ENCODE peak calls at places on chromosomes 7 and 10, in six cellular contexts. O, K, D, I, J and E are unnamed samples.
A peak's percentile ranks its signal among the peaks of the same experiment; 100 is the strongest.

GRCh38 chr7:137755846-137756685 is 90.7 kb downstream of the DGKI start:
- DNase-seq in O (peak; percentile 71), K (no peak), D (no peak), I (no peak), J (no peak), E (no peak)

GRCh38 chr7:126845331-126845730 is 407.4 kb downstream of the GRM8 start:
- DNase-seq in O (no peak), K (no peak), D (no peak), I (no peak), J (no peak), E (no peak)

GRCh38 chr10:87550741-87551140 is 46.0 kb downstream of the MINPP1 start:
- DNase-seq in O (peak; percentile 27), K (no peak), D (no peak), I (no peak), J (no peak), E (no peak)

GRCh38 chr7:105429746-105430612 is 41.3 kb upstream of the SRPK2 start:
- DNase-seq in O (peak; percentile 57), K (peak; percentile 45), D (no peak), I (peak; percentile 88), J (no peak), E (peak; percentile 90)

GRCh38 chr7:111012799-111013675 is 77.9 kb upstream of the LRRN3 start:
- DNase-seq in O (no peak), K (peak; percentile 73), D (no peak), I (no peak), J (no peak), E (no peak)

GRCh38 chr7:14902589-14902963 is at the start of gene DGKB:
- DNase-seq in O (peak; percentile 69), K (no peak), D (peak; percentile 16), I (no peak), J (peak; percentile 3), E (peak; percentile 67)

GRCh38 chr10:117370205-117370604 is 5.0 kb downstream of the PDZD8 start:
- DNase-seq in O (peak; percentile 81), K (no peak), D (no peak), I (peak; percentile 33), J (no peak), E (no peak)

GRCh38 chr10:132059760-132060508 is 5.8 kb upstream of the JAKMIP3 start:
- DNase-seq in O (no peak), K (no peak), D (peak; percentile 41), I (no peak), J (no peak), E (peak; percentile 20)

GRCh38 chr7:156665101-156665500 is 24.5 kb downstream of the RNF32 start:
- DNase-seq in O (no peak), K (no peak), D (no peak), I (no peak), J (no peak), E (no peak)

GRCh38 chr7:139573871-139574270 is 50.4 kb downstream of the CLEC2L start:
- DNase-seq in O (no peak), K (no peak), D (no peak), I (no peak), J (no peak), E (no peak)

GRCh38 chr10:61456095-61456789 is 3.1 kb upstream of the TMEM26 start:
- DNase-seq in O (no peak), K (no peak), D (no peak), I (no peak), J (no peak), E (no peak)

GRCh38 chr10:52499281-52499680 is 185.2 kb downstream of the DKK1 start:
- DNase-seq in O (no peak), K (no peak), D (no peak), I (no peak), J (no peak), E (no peak)

GRCh38 chr10:116742367-116743265 is at the start of gene HSPA12A:
- DNase-seq in O (peak; percentile 96), K (no peak), D (peak; percentile 87), I (peak; percentile 90), J (peak; percentile 57), E (peak; percentile 84)

GRCh38 chr7:110839866-110840265 is 251.1 kb upstream of the LRRN3 start:
- DNase-seq in O (peak; percentile 22), K (no peak), D (no peak), I (no peak), J (no peak), E (peak; percentile 94)

GRCh38 chr7:106774768-106775551 is 90.1 kb upstream of the PIK3CG start:
- DNase-seq in O (peak; percentile 64), K (no peak), D (no peak), I (peak; percentile 100), J (no peak), E (no peak)

GRCh38 chr7:99099499-99100077 is 44.3 kb downstream of the SMURF1 start:
- DNase-seq in O (peak; percentile 61), K (no peak), D (no peak), I (peak; percentile 24), J (no peak), E (no peak)

GRCh38 chr7:80833289-80834104 is 85.4 kb downstream of the SEMA3C start:
- DNase-seq in O (peak; percentile 77), K (no peak), D (no peak), I (no peak), J (no peak), E (peak; percentile 63)

GRCh38 chr10:128316327-128316726 is 190.1 kb upstream of the MKI67 start:
- DNase-seq in O (no peak), K (no peak), D (no peak), I (no peak), J (no peak), E (no peak)

GRCh38 chr10:97549587-97550322 is 22.8 kb upstream of the ANKRD2 start:
- DNase-seq in O (peak; percentile 34), K (no peak), D (peak; percentile 51), I (no peak), J (no peak), E (peak; percentile 87)

GRCh38 chr10:101903827-101904520 is 60.4 kb upstream of the KCNIP2 start:
- DNase-seq in O (no peak), K (no peak), D (peak; percentile 78), I (no peak), J (no peak), E (no peak)

GRCh38 chr7:151083824-151084160 is 499 bp upstream of the TMUB1 start:
- DNase-seq in O (no peak), K (no peak), D (no peak), I (no peak), J (no peak), E (no peak)

GRCh38 chr7:99141756-99142726 is 1.9 kb downstream of the SMURF1 start:
- DNase-seq in O (peak; percentile 82), K (peak; percentile 64), D (peak; percentile 87), I (peak; percentile 88), J (peak; percentile 28), E (peak; percentile 48)

GRCh38 chr7:7521259-7521658 is 14.4 kb downstream of the COL28A1 start:
- DNase-seq in O (no peak), K (no peak), D (no peak), I (no peak), J (no peak), E (peak; percentile 92)

GRCh38 chr7:137931823-137932222 is 70.1 kb downstream of the CREB3L2 start:
- DNase-seq in O (no peak), K (no peak), D (no peak), I (no peak), J (no peak), E (peak; percentile 84)

GRCh38 chr7:132738254-132738653 is 162.0 kb upstream of the PLXNA4 start:
- DNase-seq in O (peak; percentile 97), K (no peak), D (no peak), I (peak; percentile 64), J (no peak), E (no peak)

GRCh38 chr10:60943372-60944158 is 420 bp downstream of the RHOBTB1 start:
- DNase-seq in O (peak; percentile 73), K (no peak), D (peak; percentile 90), I (peak; percentile 69), J (peak; percentile 40), E (peak; percentile 90)

GRCh38 chr10:18214692-18215563 is 74.7 kb downstream of the CACNB2 start:
- DNase-seq in O (peak; percentile 76), K (no peak), D (no peak), I (peak; percentile 37), J (peak; percentile 8), E (peak; percentile 82)

GRCh38 chr10:66252986-66253385 is 672.9 kb upstream of the LRRTM3 start:
- DNase-seq in O (no peak), K (no peak), D (no peak), I (no peak), J (no peak), E (no peak)

GRCh38 chr10:97765201-97765600 is 6.6 kb downstream of the SFRP5 start:
- DNase-seq in O (no peak), K (no peak), D (peak; percentile 70), I (no peak), J (no peak), E (peak; percentile 93)

GRCh38 chr10:49010831-49011230 is 71.2 kb upstream of the LRRC18 start:
- DNase-seq in O (no peak), K (no peak), D (no peak), I (no peak), J (no peak), E (no peak)

GRCh38 chr10:50409965-50410811 is 158.9 kb upstream of the ASAH2 start:
- DNase-seq in O (peak; percentile 56), K (no peak), D (no peak), I (no peak), J (no peak), E (no peak)